ENCODE peak calls at places on chromosomes 1 and 21, in ten cellular contexts. G is AG10803, C is MM.1S, T is left ventricle myocardium inferior, D is osteocyte, B is endothelial cell, L is AG09309, Z is type B pancreatic cell, H is hepatocyte, X is GM10248. I is an unnamed sample.

GRCh38 chr1:227944931-227945890 is 2.5 kb downstream of the WNT9A start:
- DNase-seq in H (peak; percentile 44), Z (peak; percentile 70), T (no peak), C (peak; percentile 3), B (no peak), G (no peak), X (no peak), D (peak; percentile 84), L (no peak), I (peak; percentile 21)

GRCh38 chr21:41678016-41678935 is 88.6 kb downstream of the RIPK4 start:
- DNase-seq in G (no peak), H (peak; percentile 83), C (no peak), L (no peak), D (no peak), X (no peak), Z (no peak), T (no peak), B (no peak), I (no peak)

GRCh38 chr1:66311092-66311491 is 222.9 kb upstream of the SGIP1 start:
- DNase-seq in Z (no peak), T (no peak), H (no peak), D (no peak), X (no peak), C (no peak), B (no peak), L (no peak), G (no peak), I (no peak)

GRCh38 chr1:198465201-198466144 is 75.0 kb downstream of the ATP6V1G3 start:
- DNase-seq in C (peak; percentile 66), H (peak; percentile 56), B (no peak), G (peak; percentile 87), T (no peak), L (peak; percentile 59), Z (no peak), X (peak; percentile 21), D (no peak), I (peak; percentile 23)

GRCh38 chr1:104073463-104073902 is 323.8 kb downstream of the AMY1C start:
- DNase-seq in D (no peak), C (no peak), X (no peak), Z (no peak), H (no peak), B (no peak), G (no peak), L (no peak), T (no peak), I (no peak)

GRCh38 chr1:43577647-43578542 is 47.2 kb downstream of the PTPRF start:
- DNase-seq in H (no peak), X (no peak), G (no peak), B (no peak), T (no peak), D (no peak), L (no peak), C (no peak), Z (no peak), I (no peak)

GRCh38 chr21:21818898-21819297 is 820.7 kb downstream of the NCAM2 start:
- DNase-seq in B (no peak), Z (no peak), C (no peak), L (no peak), X (no peak), T (no peak), D (no peak), G (no peak), H (no peak), I (no peak)

GRCh38 chr1:243325305-243325890 is 69.6 kb downstream of the SDCCAG8 start:
- DNase-seq in X (peak; percentile 31), C (peak; percentile 56), Z (no peak), D (no peak), B (peak; percentile 29), G (peak; percentile 75), H (peak; percentile 66), L (peak; percentile 16), T (no peak), I (peak; percentile 35)

GRCh38 chr1:154344977-154345837 is 19.9 kb downstream of the ATP8B2 start:
- DNase-seq in C (peak; percentile 71), G (peak; percentile 53), D (no peak), T (no peak), B (peak; percentile 68), L (no peak), H (peak; percentile 66), X (no peak), Z (no peak), I (no peak)

GRCh38 chr1:186974774-186975181 is 146.0 kb downstream of the PLA2G4A start:
- DNase-seq in G (peak; percentile 96), T (no peak), L (peak; percentile 96), H (peak; percentile 31), D (no peak), C (no peak), X (no peak), Z (no peak), B (no peak), I (no peak)

GRCh38 chr1:179881642-179882252 is 338 bp upstream of the TOR1AIP1 start:
- DNase-seq in T (no peak), H (peak; percentile 92), B (no peak), G (peak; percentile 96), C (no peak), Z (no peak), L (peak; percentile 91), D (no peak), X (no peak), I (no peak)

GRCh38 chr1:183804916-183805734 is at the start of gene RGL1:
- DNase-seq in B (peak; percentile 70), L (no peak), X (peak; percentile 58), G (peak; percentile 74), T (peak; percentile 76), Z (peak; percentile 78), C (peak; percentile 81), D (peak; percentile 89), H (peak; percentile 90), I (peak; percentile 53)

GRCh38 chr1:8660455-8660854 is 157.0 kb downstream of the RERE start:
- DNase-seq in Z (no peak), X (no peak), G (peak; percentile 94), D (no peak), H (peak; percentile 58), B (no peak), T (peak; percentile 54), C (no peak), L (peak; percentile 91), I (no peak)

GRCh38 chr1:85200367-85200869 is 398 bp downstream of the SYDE2 start:
- DNase-seq in D (no peak), H (no peak), B (peak; percentile 42), C (no peak), L (no peak), T (no peak), G (no peak), X (peak; percentile 41), Z (peak; percentile 74), I (peak; percentile 59)

GRCh38 chr1:109609881-109610280 is 9.5 kb downstream of the GNAT2 start:
- DNase-seq in T (no peak), C (no peak), G (peak; percentile 28), X (no peak), H (no peak), Z (no peak), B (no peak), L (no peak), D (no peak), I (no peak)
- TF ChIP-seq CTCF in T (no peak), C (no peak), G (no peak), X (no peak), H (no peak), Z (no peak), B (no peak), L (no peak), D (no peak), I (no peak)

GRCh38 chr1:82837261-82837660 is 1036.5 kb downstream of the ADGRL2 start:
- DNase-seq in B (no peak), L (no peak), T (no peak), D (no peak), Z (no peak), H (no peak), C (no peak), X (no peak), G (no peak), I (no peak)
- TF ChIP-seq CTCF in B (no peak), L (no peak), T (no peak), D (no peak), Z (no peak), H (no peak), C (no peak), X (no peak), G (no peak), I (no peak)

DNA sequence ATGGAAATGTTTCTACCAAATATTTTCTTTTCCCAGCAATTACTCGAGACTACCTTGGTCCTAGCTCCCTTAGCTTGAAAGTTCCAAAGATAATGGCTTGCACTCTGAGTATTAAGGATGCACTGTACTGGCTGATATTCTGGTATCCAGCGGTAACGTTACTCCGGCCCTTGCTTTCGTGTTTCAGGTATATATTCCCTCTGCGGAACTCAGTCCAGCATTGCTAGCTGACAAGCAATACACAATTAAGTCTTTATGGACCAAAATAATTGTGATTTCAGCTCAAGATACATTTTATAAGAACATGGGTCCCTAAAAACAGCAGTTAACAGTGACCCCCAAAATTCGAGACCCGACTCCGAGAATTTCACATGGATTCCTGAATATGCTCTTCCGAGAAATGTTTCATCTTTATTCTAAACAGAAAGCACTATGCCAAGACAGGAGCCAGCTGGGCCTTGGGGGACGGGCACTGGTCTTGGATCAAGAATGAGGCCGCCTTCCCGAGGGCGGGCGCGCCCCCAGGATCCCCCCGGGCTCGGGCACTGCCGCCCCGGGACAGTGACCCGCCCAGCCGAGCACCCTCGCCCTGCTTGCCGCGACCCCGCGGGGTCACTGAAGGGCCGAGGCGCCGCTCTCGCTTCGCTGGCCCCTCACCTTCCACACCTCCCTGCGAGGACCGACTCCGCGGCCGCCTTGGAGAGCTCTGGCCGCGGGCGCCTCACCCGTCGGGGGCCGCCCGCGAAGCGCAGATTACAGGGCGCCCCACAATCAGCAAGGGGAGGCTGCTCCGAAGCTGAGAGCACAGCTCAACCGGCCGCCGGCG is 664 bp downstream of the SCYL3 start:
- DNase-seq in H (peak; percentile 23), L (no peak), T (peak; percentile 39), X (no peak), C (peak; percentile 38), Z (no peak), G (peak; percentile 20), D (peak; percentile 85), B (no peak), I (peak; percentile 30)
- TF ChIP-seq CTCF in H (no peak), L (no peak), T (no peak), X (no peak), C (no peak), Z (no peak), G (no peak), D (no peak), B (no peak), I (no peak)

DNA sequence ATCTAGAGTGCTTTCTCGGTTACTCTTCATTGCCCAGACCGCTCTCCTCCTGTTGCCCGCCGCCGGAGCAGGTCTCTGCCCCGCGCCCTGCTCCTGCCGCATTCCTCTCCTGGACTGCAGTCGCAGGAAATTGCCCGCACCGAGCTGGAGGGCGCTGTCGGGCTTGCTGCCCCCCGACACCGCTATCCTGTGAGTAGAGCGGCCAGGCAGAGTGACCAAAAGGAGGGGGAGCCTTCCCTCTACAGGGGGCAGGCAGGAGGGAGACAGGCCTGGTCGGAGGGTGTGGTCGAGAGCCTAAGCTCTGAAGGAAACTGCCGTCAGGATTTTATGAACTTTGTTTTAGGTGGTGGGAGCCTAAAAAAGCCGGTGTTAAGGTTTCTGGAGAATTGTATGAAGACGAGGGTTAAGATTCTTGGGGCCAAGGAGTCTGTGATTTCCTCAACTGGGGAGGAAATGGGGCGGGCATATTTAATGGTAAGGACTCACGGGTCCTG is 506 bp downstream of the LRIG2 start:
- DNase-seq in B (peak; percentile 74), G (peak; percentile 60), T (peak; percentile 45), C (peak; percentile 12), X (no peak), Z (no peak), L (peak; percentile 13), H (peak; percentile 88), D (no peak), I (no peak)
- TF ChIP-seq CTCF in B (no peak), G (peak; percentile 48), T (no peak), C (peak; percentile 28), X (peak; percentile 54), Z (no peak), L (peak; percentile 64), H (peak; percentile 52), D (peak; percentile 52), I (peak; percentile 52)